ENCODE peak calls at places on chromosome 20, in ten cellular contexts. W, V, N, B, P, X, A, M, I and T are unnamed samples.

GRCh38 chr20:592506-592905 is 17.6 kb downstream of the TCF15 start:
- DNase-seq in X (no peak), M (no peak), A (no peak), I (no peak), V (no peak), W (no peak), N (no peak), P (no peak), B (no peak), T (no peak)

GRCh38 chr20:40687384-40688128 is 1.5 kb downstream of the MAFB start:
- DNase-seq in P (no peak), X (peak; percentile 18), M (peak; percentile 79), A (no peak), I (peak; percentile 47), W (peak; percentile 75), B (no peak), N (no peak), V (no peak), T (peak; percentile 23)

GRCh38 chr20:46352370-46352938 is 44.2 kb upstream of the CDH22 start:
- DNase-seq in N (no peak), P (no peak), V (no peak), I (no peak), X (no peak), W (no peak), A (no peak), M (no peak), B (no peak), T (no peak)

GRCh38 chr20:49618289-49618688 is 50.4 kb upstream of the PTGIS start:
- DNase-seq in M (no peak), X (no peak), B (no peak), A (no peak), N (no peak), P (no peak), I (no peak), V (no peak), W (no peak), T (no peak)

GRCh38 chr20:34052414-34052813 is 58.7 kb downstream of the RALY start:
- DNase-seq in A (no peak), M (no peak), V (no peak), B (no peak), P (no peak), W (no peak), N (no peak), I (no peak), X (no peak), T (no peak)

GRCh38 chr20:43680976-43681375 is 14.1 kb downstream of the MYBL2 start:
- DNase-seq in W (no peak), B (no peak), P (no peak), M (no peak), I (no peak), X (no peak), N (no peak), V (no peak), A (no peak), T (no peak)

GRCh38 chr20:1324598-1325172 is 4.3 kb downstream of the SDCBP2 start:
- DNase-seq in P (no peak), X (peak; percentile 88), M (no peak), B (no peak), W (no peak), I (no peak), N (peak; percentile 27), V (no peak), A (no peak), T (peak; percentile 87)

GRCh38 chr20:64010711-64011237 is 25.2 kb upstream of the C20orf204 start:
- DNase-seq in X (no peak), N (no peak), M (no peak), B (no peak), I (no peak), W (no peak), V (no peak), A (no peak), P (no peak), T (no peak)

GRCh38 chr20:48523191-48523757 is 304.5 kb downstream of the PREX1 start:
- DNase-seq in N (no peak), M (peak; percentile 95), V (no peak), I (peak; percentile 71), W (peak; percentile 76), B (no peak), X (peak; percentile 55), A (peak; percentile 64), P (no peak), T (peak; percentile 67)

GRCh38 chr20:32190608-32191415 is 16.7 kb downstream of the PLAGL2 start:
- DNase-seq in X (no peak), V (no peak), A (no peak), B (no peak), M (peak; percentile 44), N (no peak), I (no peak), P (no peak), W (no peak), T (no peak)

GRCh38 chr20:50215101-50215500 is 24.5 kb downstream of the CEBPB start:
- DNase-seq in P (no peak), B (no peak), M (no peak), I (no peak), V (no peak), X (peak; percentile 38), W (no peak), N (no peak), A (no peak), T (peak; percentile 41)

GRCh38 chr20:44033873-44034272 is 119.2 kb downstream of the TOX2 start:
- DNase-seq in B (no peak), P (no peak), X (no peak), N (no peak), I (no peak), M (no peak), W (no peak), V (no peak), A (no peak), T (no peak)

GRCh38 chr20:16500197-16500596 is 73.1 kb downstream of the KIF16B start:
- DNase-seq in P (no peak), N (no peak), A (no peak), I (no peak), W (no peak), B (no peak), X (no peak), V (no peak), M (no peak), T (no peak)

GRCh38 chr20:17662333-17663039 is 19.6 kb downstream of the RRBP1 start:
- DNase-seq in I (no peak), W (no peak), X (peak; percentile 98), A (no peak), P (no peak), N (peak; percentile 26), B (no peak), V (no peak), M (no peak), T (peak; percentile 39)

GRCh38 chr20:63025534-63026331 is 19.0 kb upstream of the BHLHE23 start:
- DNase-seq in B (no peak), W (no peak), I (no peak), X (peak; percentile 43), P (peak; percentile 31), M (no peak), V (no peak), N (no peak), A (no peak), T (peak; percentile 64)

GRCh38 chr20:8646716-8647115 is 422.2 kb upstream of the PLCB4 start:
- DNase-seq in P (no peak), W (no peak), M (no peak), V (no peak), A (peak; percentile 56), X (peak; percentile 55), B (no peak), N (no peak), I (no peak), T (peak; percentile 79)

GRCh38 chr20:47421076-47421475 is 64.6 kb upstream of the ZMYND8 start:
- DNase-seq in X (no peak), N (no peak), B (no peak), W (no peak), A (no peak), I (no peak), P (no peak), M (no peak), V (no peak), T (no peak)